ENCODE peak calls at places on chromosomes 11 and 22, in seven cellular contexts. K, G, H, J, R, F and Q are unnamed samples.

GRCh38 chr11:64234840-64235379 is 526 bp downstream of the VEGFB start:
- DNase-seq in K (no peak), G (no peak), H (no peak), J (peak), R (no peak), F (peak), Q (peak)

GRCh38 chr22:48884786-48885185 is 942.9 kb downstream of the BRD1 start:
- DNase-seq in K (no peak), G (no peak), H (no peak), J (no peak), R (no peak), F (no peak), Q (no peak)

GRCh38 chr11:34929794-34930763 is 13.7 kb downstream of the PDHX start:
- DNase-seq in K (no peak), G (no peak), H (no peak), J (no peak), R (no peak), F (no peak), Q (no peak)

GRCh38 chr11:83282084-83282716 is 4.0 kb downstream of the CCDC90B start:
- DNase-seq in K (peak), G (no peak), H (no peak), J (no peak), R (no peak), F (no peak), Q (no peak)

GRCh38 chr11:44992774-44993173 is 42.1 kb upstream of the TP53I11 start:
- DNase-seq in K (no peak), G (no peak), H (no peak), J (no peak), R (no peak), F (no peak), Q (no peak)

GRCh38 chr11:59463176-59463575 is 6.4 kb downstream of the OR4D6 start:
- DNase-seq in K (no peak), G (peak), H (no peak), J (no peak), R (no peak), F (peak), Q (no peak)

GRCh38 chr11:14300661-14301304 is 58.2 kb downstream of the RRAS2 start:
- DNase-seq in K (peak), G (peak), H (peak), J (peak), R (peak), F (peak), Q (peak)

GRCh38 chr11:65017927-65018326 is 4.0 kb downstream of the ARL2 start:
- DNase-seq in K (no peak), G (no peak), H (no peak), J (no peak), R (no peak), F (no peak), Q (no peak)

GRCh38 chr11:75166791-75167190 is 15.9 kb downstream of the SLCO2B1 start:
- DNase-seq in K (no peak), G (no peak), H (no peak), J (no peak), R (no peak), F (no peak), Q (no peak)

GRCh38 chr11:5625281-5625680 is 480 bp downstream of the TRIM34 start:
- DNase-seq in K (no peak), G (no peak), H (no peak), J (no peak), R (no peak), F (no peak), Q (no peak)

GRCh38 chr11:75450826-75451783 is 18.1 kb upstream of the KLHL35 start:
- DNase-seq in K (no peak), G (no peak), H (no peak), J (no peak), R (no peak), F (peak), Q (peak)

GRCh38 chr11:116771935-116772334 is 852 bp downstream of the BUD13 start:
- DNase-seq in K (no peak), G (no peak), H (no peak), J (no peak), R (no peak), F (no peak), Q (no peak)

GRCh38 chr22:29157759-29158535 is 47.7 kb upstream of the EMID1 start:
- DNase-seq in K (no peak), G (no peak), H (no peak), J (no peak), R (no peak), F (peak), Q (no peak)

GRCh38 chr11:62713343-62713742 is 5.9 kb downstream of the GNG3 start:
- DNase-seq in K (no peak), G (no peak), H (no peak), J (no peak), R (no peak), F (no peak), Q (no peak)

GRCh38 chr22:17112491-17113042 is 8.6 kb downstream of the TMEM121B start:
- DNase-seq in K (no peak), G (no peak), H (no peak), J (no peak), R (no peak), F (no peak), Q (peak)

GRCh38 chr11:87473174-87473573 is 435.4 kb downstream of the TMEM135 start:
- DNase-seq in K (peak), G (peak), H (no peak), J (no peak), R (peak), F (no peak), Q (no peak)

GRCh38 chr11:117232911-117233409 is 489 bp downstream of the RNF214 start:
- DNase-seq in K (no peak), G (no peak), H (peak), J (no peak), R (no peak), F (peak), Q (peak)

GRCh38 chr22:45312856-45313255 is 3.1 kb downstream of the FAM118A start:
- DNase-seq in K (no peak), G (no peak), H (no peak), J (no peak), R (no peak), F (peak), Q (no peak)
- TF ChIP-seq CTCF in K (no peak), G (no peak), H (no peak), J (no peak), R (no peak), F (no peak), Q (no peak)

GRCh38 chr11:124277809-124278208 is 21.6 kb downstream of the OR8G5 start:
- DNase-seq in K (no peak), G (no peak), H (no peak), J (no peak), R (no peak), F (peak), Q (no peak)
- TF ChIP-seq CTCF in K (no peak), G (no peak), H (no peak), J (no peak), R (no peak), F (peak), Q (no peak)

DNA sequence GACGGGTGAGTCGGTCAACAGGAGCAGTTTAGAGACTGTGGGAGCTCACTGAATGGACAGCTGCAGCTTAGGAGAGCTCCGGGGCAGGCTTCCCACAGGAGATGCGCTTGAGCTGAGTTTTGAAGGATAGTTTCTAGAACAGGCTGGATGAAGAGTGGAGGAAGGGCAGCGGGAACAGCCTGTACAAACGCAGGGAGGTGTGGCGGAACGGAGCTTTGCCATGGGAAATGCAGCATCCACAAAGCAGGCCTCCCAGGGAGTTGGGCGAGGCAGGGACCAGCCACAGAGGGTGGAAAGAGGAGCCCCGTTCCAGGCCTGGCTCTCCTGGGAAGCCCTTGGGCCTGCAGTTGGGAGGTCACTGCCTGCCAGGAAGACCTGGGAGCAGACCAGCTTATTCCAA is 26.8 kb upstream of the TEF start:
- DNase-seq in K (no peak), G (no peak), H (no peak), J (no peak), R (no peak), F (no peak), Q (no peak)
- TF ChIP-seq CTCF in K (no peak), G (no peak), H (no peak), J (no peak), R (no peak), F (no peak), Q (no peak)

GRCh38 chr22:31627223-31627731 is 34.7 kb downstream of the PISD start:
- DNase-seq in K (no peak), G (no peak), H (peak), J (no peak), R (no peak), F (no peak), Q (no peak)

GRCh38 chr22:31625257-31625640 is 36.8 kb downstream of the PISD start:
- DNase-seq in K (no peak), G (no peak), H (no peak), J (no peak), R (no peak), F (no peak), Q (no peak)

GRCh38 chr22:31623634-31624312 is 38.2 kb downstream of the PISD start:
- DNase-seq in K (no peak), G (no peak), H (peak), J (no peak), R (no peak), F (no peak), Q (no peak)

GRCh38 chr22:31626427-31627150 is 35.4 kb downstream of the PISD start:
- DNase-seq in K (no peak), G (peak), H (peak), J (no peak), R (no peak), F (no peak), Q (no peak)

DNA sequence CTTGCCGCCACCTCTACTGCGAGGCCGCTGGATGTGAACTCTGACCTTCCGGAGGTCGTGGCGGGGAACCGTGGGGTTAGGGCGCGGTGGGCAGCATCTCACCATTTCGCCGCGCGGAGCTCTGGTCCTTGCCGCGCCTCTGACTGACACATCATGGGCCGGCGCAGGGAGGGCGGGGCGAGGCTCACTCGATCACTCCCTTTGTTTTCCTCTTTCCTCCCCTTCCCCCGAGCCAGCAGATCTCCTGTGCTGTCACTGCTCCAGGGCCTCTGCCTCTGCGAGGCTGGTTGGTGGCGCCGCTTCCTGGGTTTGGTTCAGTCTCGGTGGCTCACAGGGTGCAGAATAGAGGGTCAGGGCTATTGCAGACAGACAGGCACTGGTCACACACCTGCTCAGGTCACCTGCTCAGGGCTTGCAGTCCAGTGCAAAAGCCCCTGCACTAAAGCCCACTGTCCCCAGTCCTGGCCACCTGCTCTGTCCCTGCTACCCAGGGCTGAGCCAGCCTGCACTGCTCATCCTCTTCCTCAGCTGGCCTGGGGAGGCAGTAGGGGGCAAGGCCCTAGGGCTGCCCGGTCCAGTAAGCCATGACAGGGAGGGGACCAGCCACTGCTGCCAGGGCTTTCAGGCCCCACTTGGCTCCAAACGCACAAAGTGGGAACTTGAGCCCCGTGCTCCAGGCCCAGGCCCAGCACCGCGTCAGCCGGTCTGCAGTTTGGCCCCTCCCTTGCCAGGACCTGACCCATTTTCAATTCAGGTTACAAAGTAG is 36.2 kb downstream of the PISD start:
- DNase-seq in K (peak), G (peak), H (peak), J (no peak), R (no peak), F (peak), Q (peak)
- TF ChIP-seq CTCF in K (no peak), G (no peak), H (no peak), J (no peak), R (no peak), F (peak), Q (no peak)

DNA sequence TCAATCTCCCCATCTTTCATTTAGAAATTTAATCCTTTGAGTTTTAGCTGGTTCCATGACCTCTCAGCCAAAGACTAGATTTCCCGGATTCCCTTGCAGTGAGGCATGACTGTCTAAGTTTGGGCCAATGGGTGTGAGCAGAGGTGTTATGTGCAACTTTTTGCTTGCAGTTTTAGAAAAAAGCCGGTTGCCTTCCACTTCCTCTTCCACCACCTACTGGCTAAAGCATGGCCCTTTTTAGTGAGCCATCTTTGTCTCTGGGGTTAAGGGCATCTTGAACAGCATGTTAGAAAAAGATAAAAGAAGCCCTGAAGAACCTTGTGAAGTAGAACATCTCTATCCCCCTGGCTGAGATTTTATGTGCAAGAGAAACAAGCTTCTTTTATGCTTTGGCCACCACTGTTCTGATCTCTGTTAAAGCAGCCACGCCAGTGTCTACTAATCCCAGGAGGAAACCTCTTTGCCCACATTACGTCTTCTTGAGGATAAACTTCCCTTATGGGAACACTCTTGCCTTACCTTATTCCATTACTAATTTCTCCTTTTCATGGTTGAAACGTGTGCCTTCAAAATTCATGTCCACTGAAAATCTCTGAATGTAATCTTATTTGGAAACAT is 279.9 kb downstream of the TENM4 start:
- DNase-seq in K (no peak), G (peak), H (no peak), J (no peak), R (no peak), F (peak), Q (peak)
- TF ChIP-seq CTCF in K (no peak), G (peak), H (no peak), J (no peak), R (no peak), F (peak), Q (peak)

GRCh38 chr11:60485987-60486386 is 6.6 kb upstream of the MS4A12 start:
- DNase-seq in K (no peak), G (no peak), H (no peak), J (no peak), R (no peak), F (peak), Q (peak)
- TF ChIP-seq CTCF in K (no peak), G (no peak), H (no peak), J (no peak), R (no peak), F (peak), Q (peak)

GRCh38 chr11:126989942-126990715 is 10.4 kb downstream of the KIRREL3 start:
- DNase-seq in K (peak), G (peak), H (peak), J (peak), R (peak), F (peak), Q (peak)

GRCh38 chr11:126991596-126991995 is 9.0 kb downstream of the KIRREL3 start:
- DNase-seq in K (peak), G (peak), H (no peak), J (no peak), R (no peak), F (no peak), Q (no peak)

GRCh38 chr11:126992065-126992803 is 8.3 kb downstream of the KIRREL3 start:
- DNase-seq in K (peak), G (peak), H (no peak), J (no peak), R (peak), F (no peak), Q (no peak)

GRCh38 chr11:126992804-126993111 is 7.8 kb downstream of the KIRREL3 start:
- DNase-seq in K (peak), G (peak), H (no peak), J (no peak), R (peak), F (no peak), Q (no peak)

DNA sequence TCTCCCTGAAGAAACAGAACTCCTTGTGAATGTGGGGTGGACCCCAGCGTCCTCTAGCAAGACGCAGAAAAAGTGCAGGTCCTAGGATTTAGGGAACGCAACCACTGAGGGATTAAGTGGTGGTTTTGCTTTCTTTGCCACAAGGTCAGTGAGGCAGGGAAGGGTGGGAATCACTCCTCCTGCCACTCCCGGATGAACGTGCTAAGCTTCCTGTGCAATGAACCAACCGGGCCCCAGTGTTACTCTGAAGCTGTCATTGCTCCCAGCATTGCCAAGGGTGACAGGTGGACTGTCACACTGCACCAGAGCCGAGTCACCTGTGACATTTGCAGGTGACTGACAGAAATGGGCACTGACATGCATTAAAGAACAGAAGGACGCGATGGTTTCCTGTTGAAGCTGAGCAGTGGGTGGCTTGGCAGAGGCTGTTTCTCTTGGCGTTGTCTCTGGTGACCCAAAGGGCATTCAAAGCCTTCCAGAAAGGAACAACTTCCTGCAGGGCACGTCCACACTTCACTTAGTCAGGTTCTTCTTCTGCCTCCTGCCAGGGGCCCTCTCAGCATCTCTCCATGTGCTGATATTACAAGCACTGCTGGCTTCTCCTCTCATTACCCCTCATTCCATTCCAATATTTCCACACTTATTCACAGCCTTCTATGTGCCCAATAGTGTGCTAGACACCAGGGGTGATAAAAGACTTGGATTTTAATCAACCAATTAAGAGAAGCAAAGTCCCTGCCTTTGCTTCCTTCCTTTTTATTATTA is 9.7 kb downstream of the KIRREL3 start:
- DNase-seq in K (peak), G (peak), H (no peak), J (no peak), R (no peak), F (no peak), Q (no peak)
- TF ChIP-seq CTCF in K (no peak), G (no peak), H (no peak), J (no peak), R (no peak), F (no peak), Q (peak)